ENCODE peak calls at places on chromosomes 7 and 10, in six cellular contexts. Q, U, Z, S, I and D are unnamed samples.

GRCh38 chr10:43658227-43658626 is 9.5 kb upstream of the ZNF32 start:
- DNase-seq in Z (no peak), Q (no peak), U (no peak), I (no peak), S (no peak), D (no peak)

GRCh38 chr7:76303829-76304505 is 1.5 kb downstream of the HSPB1 start:
- DNase-seq in Q (no peak), I (no peak), S (no peak), Z (no peak), U (no peak), D (no peak)

GRCh38 chr7:123846217-123846891 is 1.4 kb downstream of the HYAL4 start:
- DNase-seq in U (no peak), S (no peak), Q (no peak), I (no peak), Z (no peak), D (no peak)

GRCh38 chr10:31604646-31605170 is 285.7 kb downstream of the ZEB1 start:
- DNase-seq in I (no peak), S (no peak), U (no peak), Q (no peak), Z (no peak), D (no peak)

GRCh38 chr10:86958109-86958830 is at the start of gene SNCG:
- DNase-seq in Z (no peak), I (peak; percentile 76), U (peak; percentile 43), S (no peak), Q (no peak), D (no peak)

GRCh38 chr7:4702961-4703512 is 20.9 kb downstream of the FOXK1 start:
- DNase-seq in Q (no peak), I (no peak), S (no peak), Z (no peak), U (no peak), D (no peak)

GRCh38 chr10:80459047-80459865 is 5.1 kb downstream of the TSPAN14 start:
- DNase-seq in U (peak; percentile 74), I (no peak), Q (no peak), Z (no peak), S (peak; percentile 86), D (no peak)

GRCh38 chr7:67484244-67484751 is 487.7 kb downstream of the TYW1 start:
- DNase-seq in I (peak; percentile 63), Z (peak; percentile 28), S (peak; percentile 26), U (peak; percentile 42), Q (peak; percentile 64), D (peak; percentile 3)

GRCh38 chr10:68897336-68897741 is 3.8 kb upstream of the DDX50 start:
- DNase-seq in S (peak; percentile 53), U (peak; percentile 78), Q (peak; percentile 49), I (no peak), Z (peak; percentile 50), D (no peak)

GRCh38 chr7:33716581-33717477 is 188.5 kb upstream of the BMPER start:
- DNase-seq in Z (peak; percentile 17), Q (peak; percentile 14), S (no peak), U (peak; percentile 48), I (no peak), D (no peak)

GRCh38 chr10:5648494-5649457 is 17.6 kb downstream of the ASB13 start:
- DNase-seq in Z (no peak), U (no peak), Q (no peak), S (no peak), I (no peak), D (no peak)

GRCh38 chr10:92867235-92867634 is 18.9 kb downstream of the EXOC6 start:
- DNase-seq in S (no peak), U (no peak), Z (no peak), Q (no peak), I (no peak), D (no peak)

GRCh38 chr7:88614736-88615135 is 144.8 kb upstream of the ZNF804B start:
- DNase-seq in I (no peak), S (no peak), Q (no peak), U (no peak), Z (no peak), D (no peak)

GRCh38 chr10:80530816-80531215 is 6.9 kb upstream of the SH2D4B start:
- DNase-seq in Z (no peak), I (no peak), Q (no peak), S (no peak), U (no peak), D (no peak)

GRCh38 chr7:30172451-30172850 is 37.7 kb downstream of the MTURN start:
- DNase-seq in U (no peak), Z (no peak), S (no peak), Q (no peak), I (no peak), D (peak; percentile 93)

GRCh38 chr10:6498771-6499170 is 81.3 kb downstream of the PRKCQ start:
- DNase-seq in Q (no peak), S (no peak), I (no peak), Z (no peak), U (peak; percentile 56), D (no peak)

GRCh38 chr10:25555865-25556264 is 378.2 kb upstream of the MYO3A start:
- DNase-seq in S (no peak), Q (no peak), U (no peak), I (no peak), Z (no peak), D (no peak)

GRCh38 chr10:51656467-51656866 is 42.9 kb downstream of the CSTF2T start:
- DNase-seq in U (no peak), S (no peak), I (no peak), Z (no peak), Q (no peak), D (no peak)

GRCh38 chr7:152512711-152513110 is 76.9 kb upstream of the KMT2C start:
- DNase-seq in Q (no peak), S (no peak), Z (no peak), U (no peak), I (no peak), D (no peak)

GRCh38 chr10:70676511-70676910 is 4.2 kb downstream of the ADAMTS14 start:
- DNase-seq in I (no peak), Q (no peak), U (no peak), Z (no peak), S (no peak), D (no peak)

GRCh38 chr10:75425291-75426079 is 5.9 kb upstream of the LRMDA start:
- DNase-seq in Q (no peak), U (no peak), Z (no peak), I (no peak), S (no peak), D (no peak)

DNA sequence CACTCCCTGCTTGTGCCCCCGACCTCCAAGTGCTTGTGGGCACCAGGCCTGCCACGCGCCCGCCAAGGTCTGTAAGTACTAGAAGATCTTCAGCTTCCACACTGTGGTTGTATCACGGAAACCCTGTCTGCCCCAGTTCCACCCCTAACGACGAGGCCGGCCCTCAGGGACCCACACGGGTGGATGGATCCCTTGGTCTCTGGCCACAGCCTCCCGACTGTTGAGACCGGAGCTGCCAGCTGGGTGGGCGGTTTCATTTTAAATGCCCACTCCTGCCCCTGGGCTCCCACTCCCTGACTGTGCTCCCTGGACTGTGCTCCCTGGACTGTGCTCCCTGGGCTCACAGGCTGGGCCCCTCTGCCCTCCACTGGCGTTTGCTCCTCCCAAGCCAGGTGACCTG is 50.1 kb downstream of the DPYSL4 start:
- DNase-seq in I (no peak), Q (no peak), Z (no peak), S (no peak), U (no peak), D (no peak)
- H3K27ac ChIP-seq in I (no peak overlapping the region), Q (no peak overlapping the region), Z (no peak overlapping the region), S (no peak overlapping the region), U (no peak overlapping the region), D (no peak overlapping the region)

DNA sequence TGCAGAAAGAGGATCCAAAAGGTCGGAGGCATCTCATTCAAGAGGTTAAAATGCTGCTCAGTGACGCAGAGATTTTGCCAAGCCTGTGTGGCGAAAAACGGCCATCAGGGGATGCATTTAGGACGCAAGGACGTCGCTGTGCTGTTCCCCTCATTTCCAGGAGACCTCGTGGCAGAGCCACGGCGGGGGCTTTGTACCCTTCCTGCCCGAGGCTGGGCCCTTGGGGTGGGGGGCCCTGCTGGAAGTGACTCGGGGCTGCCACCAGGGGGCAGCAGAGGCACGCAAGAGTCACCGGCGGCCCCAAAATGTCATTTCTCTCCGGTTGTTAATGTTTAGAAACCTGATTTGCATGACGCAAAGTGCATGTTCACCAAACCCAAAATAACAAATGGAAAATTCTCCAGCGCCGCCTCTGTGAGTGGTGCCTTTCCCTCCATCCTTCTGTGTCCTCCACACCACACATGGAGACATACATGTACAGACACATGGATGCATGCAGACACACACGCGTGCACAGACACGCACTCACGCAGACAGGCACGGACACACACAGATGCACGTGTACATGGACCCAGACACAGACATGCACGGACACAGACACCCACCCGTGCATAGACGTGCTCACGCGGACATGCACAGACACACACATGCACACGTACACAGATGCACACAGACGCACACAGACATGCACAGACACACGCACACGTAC is 51.0 kb upstream of the NKX6-2 start:
- DNase-seq in S (no peak), Q (peak; percentile 69), I (no peak), Z (peak; percentile 12), U (peak; percentile 23), D (no peak)
- H3K27ac ChIP-seq in S (no peak overlapping the region), Q (no peak overlapping the region), I (no peak overlapping the region), Z (no peak overlapping the region), U (no peak overlapping the region), D (no peak overlapping the region)

DNA sequence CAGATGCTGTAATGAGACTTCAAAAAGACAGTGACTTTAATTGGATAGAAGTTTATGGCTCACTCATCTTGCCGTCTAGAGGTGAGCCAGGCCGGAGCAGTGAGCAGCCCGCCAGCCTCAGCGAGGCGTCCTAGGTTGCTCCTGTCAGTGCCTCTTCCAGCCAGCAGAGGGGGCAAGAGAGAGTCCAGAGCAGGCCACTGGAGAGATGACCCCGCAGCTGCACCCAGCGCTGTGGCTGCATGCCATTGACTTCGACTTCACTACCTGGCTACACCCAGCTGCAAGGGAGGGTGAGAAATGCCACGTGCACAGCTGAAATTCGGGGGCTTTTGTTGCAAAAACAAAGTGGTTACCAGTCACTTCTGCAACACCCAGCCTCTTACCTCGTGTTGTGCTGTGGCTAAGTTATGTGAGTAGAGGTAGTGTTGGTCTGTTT is 26.5 kb downstream of the NUB1 start:
- DNase-seq in U (peak; percentile 84), I (peak; percentile 84), Q (peak; percentile 76), S (peak; percentile 87), Z (peak; percentile 64), D (peak; percentile 12)
- H3K27ac ChIP-seq in U (no peak overlapping the region), I (no peak overlapping the region), Q (no peak overlapping the region), S (peak overlapping the region; percentile 43), Z (peak overlapping the region; percentile 52), D (no peak overlapping the region)

GRCh38 chr7:106984034-106984433 is 60.5 kb upstream of the PRKAR2B start:
- DNase-seq in U (no peak), S (no peak), Q (no peak), Z (no peak), I (no peak), D (no peak)

GRCh38 chr7:106979551-106980357 is 64.8 kb upstream of the PRKAR2B start:
- DNase-seq in S (no peak), Q (no peak), I (peak; percentile 67), U (no peak), Z (no peak), D (no peak)

GRCh38 chr7:106978425-106979386 is 65.8 kb upstream of the PRKAR2B start:
- DNase-seq in U (no peak), I (no peak), S (no peak), Q (peak; percentile 13), Z (no peak), D (no peak)

GRCh38 chr7:106982415-106982814 is 62.1 kb upstream of the PRKAR2B start:
- DNase-seq in S (no peak), Z (no peak), I (peak; percentile 43), U (no peak), Q (no peak), D (no peak)

DNA sequence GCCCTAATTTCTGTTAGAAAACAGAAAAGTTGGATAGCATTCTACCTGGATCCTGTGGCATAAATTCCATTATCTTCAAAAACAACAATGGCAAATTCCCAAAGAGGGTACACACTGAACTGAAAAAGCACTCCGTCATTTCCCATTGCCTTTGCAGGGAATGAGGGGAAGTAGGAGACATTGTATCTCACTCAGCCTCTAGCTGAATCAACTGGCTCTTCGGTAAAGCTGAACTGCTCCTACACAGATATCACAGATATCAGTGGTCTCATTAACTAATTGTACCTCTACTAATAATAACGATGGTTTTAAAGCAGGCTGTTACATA is 64.2 kb upstream of the PRKAR2B start:
- DNase-seq in I (no peak), U (no peak), Q (no peak), Z (no peak), S (no peak), D (no peak)
- H3K27ac ChIP-seq in I (no peak overlapping the region), U (no peak overlapping the region), Q (no peak overlapping the region), Z (no peak overlapping the region), S (no peak overlapping the region), D (no peak overlapping the region)